ENCODE peak calls at places on chromosomes 1 and 21, in five cellular contexts. A is stimulated activated CD8-positive, alpha-beta memory T cell treated with anti-CD3 and anti-CD28 coated beads, Interleukin-15, amount 100 ng/mL, for 48 hours; W is effector CD4-positive, alpha-beta T cell; B is NCI-H1092; K is amygdala. S is an unnamed sample.

GRCh38 chr1:77605246-77606026 is 77.0 kb downstream of the ZZZ3 start:
- DNase-seq in A (no peak), B (no peak), W (no peak), K (peak; percentile 11), S (peak; percentile 15)

GRCh38 chr1:187838335-187839293 is 1009.9 kb downstream of the PLA2G4A start:
- DNase-seq in K (no peak), W (no peak), B (no peak), A (no peak), S (no peak)

GRCh38 chr1:230141797-230142607 is 75.0 kb downstream of the GALNT2 start:
- DNase-seq in W (no peak), K (no peak), B (no peak), A (no peak), S (no peak)

GRCh38 chr1:165114022-165114888 is 242.3 kb downstream of the LMX1A start:
- DNase-seq in W (no peak), B (peak; percentile 67), A (no peak), K (peak; percentile 14), S (peak; percentile 16)

GRCh38 chr1:153538315-153538821 is 2.4 kb downstream of the S100A5 start:
- DNase-seq in K (no peak), B (no peak), A (no peak), W (no peak), S (no peak)

GRCh38 chr1:172360960-172361359 is 59.5 kb upstream of the C1orf105 start:
- DNase-seq in A (no peak), K (no peak), W (no peak), B (no peak), S (no peak)

GRCh38 chr1:89605692-89606091 is 27.2 kb upstream of the LRRC8C start:
- DNase-seq in W (no peak), B (no peak), K (no peak), A (no peak), S (no peak)

GRCh38 chr1:213934642-213935041 is 53.1 kb upstream of the PROX1 start:
- DNase-seq in W (no peak), K (no peak), A (no peak), B (peak; percentile 89), S (no peak)

GRCh38 chr1:173410794-173411236 is 66.3 kb upstream of the PRDX6 start:
- DNase-seq in W (no peak), K (no peak), B (no peak), A (peak; percentile 36), S (no peak)

GRCh38 chr1:101388904-101389546 is 152.2 kb downstream of the S1PR1 start:
- DNase-seq in W (no peak), B (no peak), K (no peak), A (no peak), S (no peak)

GRCh38 chr21:32726742-32727477 is 903 bp downstream of the SYNJ1 start:
- DNase-seq in A (no peak), B (no peak), W (no peak), K (peak; percentile 58), S (peak; percentile 47)

GRCh38 chr1:168121314-168122029 is 15.3 kb downstream of the GPR161 start:
- DNase-seq in B (no peak), W (no peak), K (no peak), A (no peak), S (no peak)

GRCh38 chr1:26788836-26789611 is 1.3 kb downstream of the PIGV start:
- DNase-seq in B (peak; percentile 81), W (peak; percentile 87), A (peak; percentile 80), K (peak; percentile 79), S (peak; percentile 90)

GRCh38 chr21:44434936-44435635 is 20.2 kb upstream of the LRRC3 start:
- DNase-seq in B (no peak), W (no peak), K (no peak), A (no peak), S (no peak)

GRCh38 chr21:43262427-43262826 is 93.6 kb downstream of the CRYAA start:
- DNase-seq in W (no peak), B (no peak), A (no peak), K (no peak), S (no peak)

GRCh38 chr1:244290386-244290785 is 161.3 kb downstream of the ADSS2 start:
- DNase-seq in A (no peak), W (no peak), B (no peak), K (no peak), S (no peak)

GRCh38 chr21:41846536-41846935 is 32.6 kb downstream of the PRDM15 start:
- DNase-seq in W (no peak), B (no peak), A (no peak), K (no peak), S (no peak)

S was measured in hippocampal formation.